ENCODE peak calls at places on chromosomes 13 and 19, in seven cellular contexts. L, U, V, N, T, Y and M are unnamed samples.

GRCh38 chr19:47094557-47095517 is 18.7 kb downstream of the ZC3H4 start:
- DNase-seq in N (no peak), L (no peak), V (peak), Y (no peak), T (no peak), U (no peak), M (no peak)

GRCh38 chr19:33429891-33430673 is 56.6 kb downstream of the CEBPG start:
- DNase-seq in V (no peak), L (no peak), U (no peak), T (no peak), N (no peak), Y (no peak), M (no peak)

GRCh38 chr19:4456843-4457653 is 546 bp downstream of the UBXN6 start:
- DNase-seq in V (no peak), N (peak), L (peak), Y (peak), U (peak), T (no peak), M (peak)

GRCh38 chr13:26760835-26761582 is 423 bp upstream of the GPR12 start:
- DNase-seq in L (no peak), V (no peak), U (peak), Y (no peak), N (no peak), T (no peak), M (no peak)

GRCh38 chr19:55600336-55601028 is 394 bp downstream of the ZNF524 start:
- DNase-seq in Y (peak), V (no peak), T (no peak), N (peak), U (peak), L (no peak), M (peak)

GRCh38 chr19:4120531-4120930 is 3.4 kb downstream of the MAP2K2 start:
- DNase-seq in N (no peak), Y (no peak), T (no peak), L (no peak), U (no peak), V (no peak), M (no peak)

GRCh38 chr13:44293908-44294735 is 79.5 kb upstream of the SERP2 start:
- DNase-seq in T (no peak), L (no peak), V (no peak), U (no peak), Y (no peak), N (no peak), M (no peak)

GRCh38 chr13:74287672-74288169 is 153.5 kb upstream of the KLF12 start:
- DNase-seq in N (peak), L (no peak), T (no peak), U (peak), Y (no peak), V (peak), M (no peak)

GRCh38 chr13:19845758-19846157 is 17.7 kb downstream of the ZMYM5 start:
- DNase-seq in N (no peak), V (peak), T (no peak), Y (no peak), U (peak), L (peak), M (no peak)

GRCh38 chr13:35552172-35552844 is 75.8 kb upstream of the MAB21L1 start:
- DNase-seq in U (no peak), T (no peak), Y (no peak), L (no peak), N (no peak), V (no peak), M (no peak)

DNA sequence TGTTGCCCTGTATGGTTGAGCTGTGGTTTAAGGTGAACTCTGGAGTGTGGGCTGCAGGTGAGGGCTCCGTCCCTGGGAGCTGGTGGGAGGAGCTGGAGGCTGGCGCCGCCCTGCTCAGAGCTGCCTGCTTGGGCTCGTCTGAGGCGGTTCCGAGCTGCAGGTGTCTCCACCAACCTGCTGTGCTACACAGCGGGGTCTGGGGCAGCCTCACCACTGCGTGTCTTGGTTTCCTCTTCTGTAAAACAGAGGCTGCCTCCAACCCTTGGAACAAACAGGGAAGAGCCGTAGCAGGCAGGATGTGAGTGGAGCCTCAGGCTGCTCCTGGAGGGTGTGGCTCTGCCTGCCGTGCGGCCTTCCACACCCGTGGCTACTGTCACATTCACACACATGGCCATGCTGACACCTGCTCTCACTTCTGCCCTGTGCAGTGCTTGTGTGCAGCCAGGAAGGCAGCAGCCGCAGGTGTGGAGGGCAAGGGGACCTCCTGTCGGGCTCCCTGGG is 21.4 kb downstream of the NAXD start:
- DNase-seq in T (no peak), L (no peak), Y (no peak), U (no peak), V (no peak), N (no peak), M (no peak)
- TF ChIP-seq TAF1 in T (no peak), L (no peak), Y (no peak), U (no peak), V (no peak), N (no peak), M (no peak)

GRCh38 chr19:51702103-51702753 is 9.1 kb downstream of the SPACA6 start:
- DNase-seq in U (peak), T (no peak), L (peak), N (peak), V (no peak), Y (no peak), M (no peak)
- TF ChIP-seq TAF1 in U (no peak), T (no peak), L (peak), N (peak), V (no peak), Y (no peak), M (no peak)

DNA sequence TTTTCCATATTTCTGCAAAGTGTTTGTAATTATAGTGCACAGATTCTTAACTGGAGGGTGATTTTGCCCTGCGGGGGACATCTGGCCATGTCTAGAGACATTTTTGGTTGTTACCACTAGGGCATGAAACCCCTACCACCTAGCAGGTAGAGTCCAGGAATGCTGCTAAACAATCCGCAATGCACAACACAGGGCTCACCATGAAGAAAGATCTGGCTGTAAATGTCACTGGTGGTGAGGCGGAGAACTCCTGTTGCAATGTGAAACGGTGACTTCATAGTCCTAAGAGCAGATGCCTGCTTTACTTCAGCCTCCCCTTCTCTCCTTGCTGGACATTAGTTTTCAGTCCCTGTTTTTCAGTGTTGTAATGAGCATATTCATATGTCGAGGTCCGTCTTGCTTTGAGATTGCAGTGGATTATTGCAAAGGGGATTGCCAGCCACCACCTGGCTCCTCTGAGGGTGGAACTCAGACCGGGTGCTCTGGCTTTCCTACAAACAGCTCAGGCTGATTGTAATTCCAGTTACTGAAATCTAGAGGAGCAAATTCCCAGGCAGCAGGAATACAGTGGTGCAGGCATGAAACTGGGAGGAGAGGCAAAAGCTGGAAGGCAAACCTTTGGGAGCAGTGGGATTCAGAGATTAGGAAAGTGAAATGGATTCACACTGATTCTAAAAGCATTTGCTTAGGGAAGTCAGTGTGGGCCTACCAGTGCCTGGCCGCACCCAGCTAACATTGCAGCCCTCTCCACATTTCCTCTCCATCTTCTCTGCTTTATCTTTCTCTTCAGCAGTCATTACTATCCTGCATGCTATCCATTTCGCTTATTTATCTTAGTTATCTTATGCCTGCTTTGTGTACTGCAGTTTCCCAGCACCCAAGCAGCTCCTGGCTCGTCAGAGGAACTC is 76.1 kb upstream of the PCDH8 start:
- DNase-seq in Y (no peak), L (no peak), V (peak), T (no peak), U (peak), N (no peak), M (no peak)
- TF ChIP-seq TAF1 in Y (no peak), L (no peak), V (no peak), T (no peak), U (no peak), N (no peak), M (no peak)

GRCh38 chr13:110505594-110505993 is 55.9 kb downstream of the RAB20 start:
- DNase-seq in Y (no peak), N (no peak), V (no peak), T (no peak), L (no peak), U (no peak), M (no peak)

GRCh38 chr13:110506859-110507566 is 54.5 kb downstream of the RAB20 start:
- DNase-seq in U (no peak), V (no peak), Y (no peak), N (no peak), T (no peak), L (peak), M (no peak)

GRCh38 chr13:110507678-110508381 is 53.7 kb downstream of the RAB20 start:
- DNase-seq in U (no peak), T (no peak), Y (no peak), L (no peak), N (no peak), V (no peak), M (no peak)

GRCh38 chr13:110503979-110504499 is 57.5 kb downstream of the RAB20 start:
- DNase-seq in T (no peak), L (peak), V (no peak), Y (no peak), N (no peak), U (no peak), M (no peak)

GRCh38 chr13:110506396-110506795 is 55.1 kb downstream of the RAB20 start:
- DNase-seq in T (no peak), V (no peak), U (no peak), Y (no peak), N (no peak), L (peak), M (no peak)
- TF ChIP-seq TAF1 in T (no peak), V (no peak), U (no peak), Y (no peak), N (no peak), L (no peak), M (no peak)

GRCh38 chr19:41696402-41697197 is 8.5 kb upstream of the CEACAM7 start:
- DNase-seq in L (peak), T (no peak), U (no peak), V (no peak), N (no peak), Y (no peak), M (no peak)
- TF ChIP-seq TAF1 in L (no peak), T (no peak), U (no peak), V (no peak), N (no peak), Y (no peak), M (no peak)

GRCh38 chr19:41554902-41555301 is 21.1 kb upstream of the CEACAM21 start:
- DNase-seq in T (no peak), L (no peak), Y (no peak), V (no peak), U (no peak), N (no peak), M (no peak)
- TF ChIP-seq TAF1 in T (no peak), L (no peak), Y (no peak), V (no peak), U (no peak), N (no peak), M (no peak)